ENCODE peak calls at places on chromosomes 12 and 14, in four cellular contexts. Z is right lobe of liver, J is HCT116, Q is endothelial cell of umbilical vein. I is an unnamed sample.

GRCh38 chr12:113537751-113538087 is 66.0 kb upstream of the LHX5 start:
- DNase-seq in J (no peak), Q (no peak), Z (no peak), I (no peak)

GRCh38 chr12:76029982-76030377 is 1.6 kb downstream of the PHLDA1 start:
- DNase-seq in Q (peak; percentile 59), J (no peak), Z (peak; percentile 29), I (no peak)

GRCh38 chr12:32516230-32516629 is 116.9 kb downstream of the FGD4 start:
- DNase-seq in Q (no peak), J (no peak), Z (no peak), I (no peak)

GRCh38 chr14:101838476-101838875 is 77.0 kb downstream of the PPP2R5C start:
- DNase-seq in Q (no peak), Z (no peak), J (no peak), I (peak; percentile 56)

GRCh38 chr12:105064564-105065222 is 19.6 kb downstream of the ALDH1L2 start:
- DNase-seq in Z (no peak), Q (no peak), J (no peak), I (no peak)

GRCh38 chr14:44700184-44700583 is 193.1 kb upstream of the FSCB start:
- DNase-seq in J (no peak), Q (no peak), Z (no peak), I (no peak)

GRCh38 chr12:46237381-46238045 is 31.3 kb downstream of the SLC38A1 start:
- DNase-seq in Z (no peak), J (no peak), Q (no peak), I (no peak)

GRCh38 chr12:4701863-4702262 is 18.3 kb upstream of the GALNT8 start:
- DNase-seq in Z (no peak), J (no peak), Q (no peak), I (no peak)

GRCh38 chr12:22687677-22688076 is 62.7 kb downstream of the ETNK1 start:
- DNase-seq in Q (peak; percentile 90), J (no peak), Z (no peak), I (no peak)

GRCh38 chr12:27517532-27517931 is 6.5 kb upstream of the PPFIBP1 start:
- DNase-seq in Z (no peak), Q (no peak), J (no peak), I (no peak)

GRCh38 chr14:100675664-100676063 is 51.0 kb upstream of the DLK1 start:
- DNase-seq in Q (no peak), J (no peak), Z (no peak), I (no peak)

GRCh38 chr14:95948608-95949007 is 72.0 kb downstream of the TUNAR start:
- DNase-seq in J (no peak), Z (no peak), Q (no peak), I (no peak)

GRCh38 chr14:61188936-61189808 is 92.0 kb downstream of the TMEM30B start:
- DNase-seq in Z (peak; percentile 69), J (no peak), Q (peak; percentile 70), I (peak; percentile 49)

GRCh38 chr12:1915082-1915968 is 3.1 kb downstream of the CACNA2D4 start:
- DNase-seq in Z (peak; percentile 10), Q (no peak), J (no peak), I (no peak)

GRCh38 chr14:30296956-30297405 is 262.0 kb upstream of the G2E3 start:
- DNase-seq in Q (no peak), J (no peak), Z (no peak), I (no peak)

GRCh38 chr12:121812320-121812871 is 8.6 kb downstream of the SETD1B start:
- DNase-seq in J (no peak), Z (peak; percentile 86), Q (peak; percentile 53), I (peak; percentile 83)

GRCh38 chr12:22709292-22709691 is 84.3 kb downstream of the ETNK1 start:
- DNase-seq in Q (peak; percentile 12), Z (no peak), J (peak; percentile 26), I (no peak)

GRCh38 chr14:59664741-59665140 is 88.1 kb upstream of the CCDC175 start:
- DNase-seq in Z (no peak), J (no peak), Q (no peak), I (no peak)

GRCh38 chr12:69405466-69405865 is 45.9 kb downstream of the YEATS4 start:
- DNase-seq in Q (peak; percentile 92), J (peak; percentile 84), Z (no peak), I (no peak)

GRCh38 chr12:21065845-21066244 is 65.1 kb upstream of the SLCO1B1 start:
- DNase-seq in Z (no peak), Q (peak; percentile 33), J (peak; percentile 18), I (no peak)

GRCh38 chr12:23543767-23544166 is 405.7 kb downstream of the SOX5 start:
- DNase-seq in Q (no peak), J (no peak), Z (no peak), I (no peak)

GRCh38 chr12:68559246-68559645 is 51.5 kb upstream of the RAP1B start:
- DNase-seq in J (no peak), Q (peak; percentile 29), Z (no peak), I (no peak)

GRCh38 chr14:99231850-99232401 is 40.1 kb downstream of the BCL11B start:
- DNase-seq in J (peak; percentile 15), Z (no peak), Q (no peak), I (peak; percentile 41)

GRCh38 chr12:98894412-98895085 is 249.5 kb downstream of the APAF1 start:
- DNase-seq in J (no peak), Z (no peak), Q (no peak), I (peak; percentile 21)

GRCh38 chr14:38199768-38200167 is 7.9 kb upstream of the SSTR1 start:
- DNase-seq in J (no peak), Z (no peak), Q (no peak), I (no peak)

GRCh38 chr14:99562848-99563748 is 40.9 kb downstream of the CCDC85C start:
- DNase-seq in J (no peak), Q (peak; percentile 77), Z (peak; percentile 91), I (peak; percentile 81)

GRCh38 chr12:25590021-25590721 is 37.1 kb upstream of the LMNTD1 start:
- DNase-seq in J (no peak), Q (no peak), Z (no peak), I (no peak)

GRCh38 chr12:116346222-116346621 is 68.7 kb upstream of the MED13L start:
- DNase-seq in Q (peak; percentile 45), Z (no peak), J (no peak), I (peak; percentile 42)

GRCh38 chr12:104784592-104784991 is 173.5 kb downstream of the SLC41A2 start:
- DNase-seq in Q (no peak), Z (no peak), J (no peak), I (no peak)

GRCh38 chr12:80189241-80189640 is 89.9 kb downstream of the OTOGL start:
- DNase-seq in Q (no peak), J (no peak), Z (no peak), I (no peak)

DNA sequence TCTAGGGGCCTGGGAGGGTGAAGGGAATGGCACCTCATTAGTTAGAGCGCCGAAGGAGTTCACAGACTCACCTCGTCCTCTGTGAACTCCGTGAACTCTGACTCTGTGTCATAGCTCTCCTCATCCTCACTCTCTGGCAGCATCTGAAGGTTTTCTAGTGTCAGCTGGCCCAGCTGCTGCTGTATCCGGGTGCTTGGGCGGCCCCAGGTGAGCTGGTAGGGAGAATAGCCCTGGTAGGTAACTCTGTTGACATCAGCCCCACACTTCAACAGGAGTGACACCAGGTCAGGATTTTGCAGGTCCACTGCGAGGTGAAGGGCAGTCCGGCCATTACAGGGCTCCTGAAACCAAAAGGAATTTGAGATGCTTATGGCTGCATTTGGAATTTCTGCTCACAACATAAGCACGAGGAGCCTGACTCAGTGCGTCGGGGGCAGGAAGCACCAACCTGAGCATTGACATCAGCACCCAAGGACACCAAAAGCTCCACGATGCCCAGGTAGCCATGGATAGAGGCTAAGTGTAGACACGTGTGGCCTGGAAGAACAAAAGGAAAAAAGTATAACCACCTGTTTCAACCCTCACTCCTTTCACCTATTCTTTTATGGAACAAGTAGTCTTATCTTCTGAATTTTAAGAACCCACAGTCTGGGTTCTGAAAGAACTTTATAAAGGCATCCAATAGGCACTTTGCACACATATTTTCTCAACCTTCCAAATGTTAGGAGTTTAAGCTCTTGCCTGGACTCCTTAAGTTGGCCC is 2.0 kb downstream of the NFKBIA start:
- DNase-seq in Z (peak; percentile 49), J (no peak), Q (peak; percentile 38), I (no peak)
- TF ChIP-seq POLR2A in Z (no peak), J (no peak), Q (peak; percentile 29), I (no peak)

GRCh38 chr14:102909462-102909861 is 13.0 kb upstream of the AMN start:
- DNase-seq in J (no peak), Z (no peak), Q (no peak), I (no peak)
- TF ChIP-seq POLR2A in J (no peak), Z (no peak), Q (no peak), I (no peak)

GRCh38 chr12:9760699-9761406 is at the start of gene CD69:
- DNase-seq in J (no peak), Q (peak; percentile 71), Z (no peak), I (no peak)
- TF ChIP-seq POLR2A in J (no peak), Q (no peak), Z (peak; percentile 64), I (no peak)

DNA sequence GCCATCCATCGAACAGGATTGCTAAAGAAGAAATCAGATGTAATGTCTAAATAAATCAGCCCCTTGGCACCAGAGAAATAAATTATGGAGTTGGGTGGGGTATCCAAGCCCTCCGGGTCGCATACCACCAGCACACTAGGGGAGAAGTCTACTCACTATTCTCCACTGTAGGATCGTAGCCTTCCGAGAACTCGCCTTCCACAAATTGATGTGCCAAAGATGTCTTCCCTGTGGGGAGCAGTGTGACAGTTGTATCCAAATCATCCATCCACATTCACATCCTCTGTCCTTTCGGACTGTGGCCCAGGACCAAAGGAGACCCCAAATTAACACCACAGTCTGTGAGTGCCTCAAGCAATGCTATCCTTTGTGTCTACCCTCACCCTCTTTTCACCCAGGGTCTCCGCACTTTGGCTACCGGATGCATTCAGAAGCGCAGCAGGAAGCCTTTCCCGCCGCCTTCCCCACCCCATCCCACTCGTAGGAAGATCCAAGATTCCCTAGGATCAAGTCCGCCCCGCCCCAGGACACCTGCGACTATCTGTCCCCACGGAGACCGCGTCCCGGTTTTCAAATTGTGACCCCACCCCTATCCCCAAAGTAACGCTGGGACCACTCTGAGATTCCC is 786 bp downstream of the RHEBL1 start:
- DNase-seq in Q (no peak), J (no peak), Z (no peak), I (no peak)
- TF ChIP-seq POLR2A in Q (no peak), J (no peak), Z (no peak), I (no peak)

DNA sequence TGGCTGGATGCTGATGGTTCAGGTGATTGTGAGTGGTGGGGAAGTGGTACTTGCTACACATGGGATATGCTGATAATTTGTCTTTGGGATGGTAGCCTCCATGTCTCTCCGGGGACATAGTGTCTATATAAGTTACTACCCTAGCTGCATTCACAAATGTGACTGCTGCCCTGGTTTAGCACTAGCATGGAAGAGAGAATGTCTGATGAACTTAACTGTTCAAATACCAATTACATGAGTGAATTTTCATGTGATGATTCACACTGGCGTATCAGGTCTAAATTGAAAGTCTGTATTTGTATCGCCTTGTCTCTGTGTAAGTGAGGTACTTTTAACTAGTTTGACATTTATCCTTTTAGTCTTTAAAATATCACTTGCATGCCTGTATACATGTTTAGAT is 34.4 kb downstream of the ATF7IP start:
- DNase-seq in Z (no peak), J (no peak), Q (peak; percentile 42), I (no peak)
- TF ChIP-seq POLR2A in Z (no peak), J (no peak), Q (no peak), I (no peak)

GRCh38 chr12:49949866-49950265 is 671 bp upstream of the AQP2 start:
- DNase-seq in Z (no peak), J (no peak), Q (no peak), I (no peak)
- TF ChIP-seq POLR2A in Z (no peak), J (no peak), Q (no peak), I (no peak)

I was measured in ovary.